ENCODE peak calls at places on chromosomes 1 and 21, in six cellular contexts. X, E, U, J, L and Y are unnamed samples.

GRCh38 chr1:93328809-93329477 is 16.8 kb upstream of the DR1 start:
- DNase-seq in X (no peak), E (no peak), U (peak), J (peak), L (no peak), Y (no peak)

GRCh38 chr1:94025383-94026340 is 95.3 kb downstream of the ABCA4 start:
- DNase-seq in X (no peak), E (peak), U (peak), J (peak), L (no peak), Y (no peak)

GRCh38 chr1:160205242-160205973 is at the start of gene PEA15:
- DNase-seq in X (peak), E (peak), U (peak), J (peak), L (peak), Y (peak)

GRCh38 chr1:119286587-119287181 is 81.9 kb upstream of the HAO2 start:
- DNase-seq in X (no peak), E (peak), U (peak), J (peak), L (no peak), Y (no peak)

GRCh38 chr1:184152502-184152901 is 101.0 kb downstream of the TSEN15 start:
- DNase-seq in X (no peak), E (peak), U (no peak), J (peak), L (no peak), Y (no peak)

GRCh38 chr1:171468120-171468790 is 17.1 kb upstream of the PRRC2C start:
- DNase-seq in X (no peak), E (no peak), U (no peak), J (peak), L (no peak), Y (no peak)

GRCh38 chr1:165828581-165829329 is 1.3 kb downstream of the UCK2 start:
- DNase-seq in X (no peak), E (peak), U (peak), J (peak), L (no peak), Y (no peak)

GRCh38 chr21:38352536-38353219 is 95.9 kb downstream of the KCNJ15 start:
- DNase-seq in X (peak), E (peak), U (peak), J (peak), L (peak), Y (no peak)

GRCh38 chr1:983736-984475 is 2.0 kb upstream of the PERM1 start:
- DNase-seq in X (peak), E (peak), U (no peak), J (no peak), L (peak), Y (peak)

GRCh38 chr1:8023995-8024313 is 2.2 kb downstream of the ERRFI1 start:
- DNase-seq in X (no peak), E (no peak), U (no peak), J (no peak), L (no peak), Y (no peak)

GRCh38 chr1:172279951-172280350 is 140.5 kb upstream of the C1orf105 start:
- DNase-seq in X (no peak), E (no peak), U (no peak), J (peak), L (no peak), Y (no peak)